ENCODE peak calls at places on chromosomes 4 and X, in seven cellular contexts. S is psoas muscle, W is cardiac muscle cell, H is adrenal gland, N is tibial artery, K is IMR-90, T is Caco-2. P is an unnamed sample. For H3K27me3, the result is how much of the 10 kb centered on the place peaks cover.

GRCh38 chrX:15797707-15798106 is 7.4 kb downstream of the ZRSR2 start:
- DNase-seq in S (no peak), W (no peak), H (no peak), N (no peak), K (peak), T (no peak), P (no peak)

GRCh38 chr4:185218312-185218711 is 8.9 kb downstream of the SNX25 start:
- DNase-seq in S (no peak), W (no peak), H (no peak), N (no peak), K (no peak), T (no peak), P (no peak)

GRCh38 chr4:85928775-85929585 is 430.9 kb downstream of the MAPK10 start:
- DNase-seq in S (no peak), W (peak), H (no peak), N (no peak), K (peak), T (peak), P (no peak)

GRCh38 chrX:10404435-10404834 is 215.9 kb downstream of the MID1 start:
- DNase-seq in S (no peak), W (peak), H (no peak), N (no peak), K (peak), T (no peak), P (no peak)

GRCh38 chrX:33607042-33607595 is 395.8 kb upstream of the DMD start:
- DNase-seq in S (no peak), W (no peak), H (no peak), N (no peak), K (no peak), T (no peak), P (no peak)

GRCh38 chrX:131322646-131323045 is 33.5 kb upstream of the IGSF1 start:
- DNase-seq in S (no peak), W (no peak), H (no peak), N (no peak), K (no peak), T (no peak), P (no peak)

GRCh38 chrX:48520455-48520854 is 1.2 kb upstream of the EBP start:
- DNase-seq in S (no peak), W (no peak), H (no peak), N (no peak), K (no peak), T (no peak), P (no peak)

GRCh38 chrX:39518451-39519212 is 579.1 kb downstream of the BCOR start:
- DNase-seq in S (peak), W (no peak), H (no peak), N (no peak), K (no peak), T (no peak), P (no peak)

GRCh38 chr4:162163892-162164759 is at the start of gene FSTL5:
- DNase-seq in S (peak), W (peak), H (peak), N (peak), K (peak), T (peak), P (no peak)

GRCh38 chr4:43148481-43148880 is 256.0 kb downstream of the GRXCR1 start:
- DNase-seq in S (no peak), W (no peak), H (no peak), N (no peak), K (no peak), T (no peak), P (no peak)

GRCh38 chrX:120262781-120263719 is 12.4 kb downstream of the ZBTB33 start:
- DNase-seq in S (no peak), W (no peak), H (no peak), N (no peak), K (no peak), T (no peak), P (no peak)

GRCh38 chrX:1476682-1477081 is 24.0 kb upstream of the ASMTL start:
- DNase-seq in S (no peak), W (no peak), H (no peak), N (no peak), K (no peak), T (no peak), P (no peak)

GRCh38 chr4:174714393-174715211 is 114.4 kb downstream of the GLRA3 start:
- DNase-seq in S (no peak), W (peak), H (peak), N (no peak), K (peak), T (peak), P (no peak)

GRCh38 chrX:150694738-150695410 is 1.7 kb downstream of the MTMR1 start:
- DNase-seq in S (no peak), W (no peak), H (no peak), N (no peak), K (no peak), T (no peak), P (no peak)

GRCh38 chrX:99469439-99469838 is 940.6 kb downstream of the PCDH19 start:
- DNase-seq in S (no peak), W (no peak), H (no peak), N (no peak), K (no peak), T (no peak), P (no peak)

GRCh38 chr4:138501614-138502013 is 259.5 kb upstream of the SLC7A11 start:
- DNase-seq in S (no peak), W (no peak), H (no peak), N (no peak), K (no peak), T (no peak), P (no peak)

GRCh38 chrX:48611703-48612102 is 14.4 kb downstream of the WDR13 start:
- DNase-seq in S (no peak), W (no peak), H (no peak), N (no peak), K (no peak), T (no peak), P (no peak)

GRCh38 chr4:17468638-17469221 is 43.2 kb downstream of the QDPR start:
- DNase-seq in S (no peak), W (peak), H (no peak), N (no peak), K (peak), T (peak), P (no peak)

GRCh38 chrX:151974336-151975227 is at the start of gene GABRE:
- DNase-seq in S (peak), W (peak), H (peak), N (peak), K (no peak), T (peak), P (no peak)

GRCh38 chr4:110484029-110484428 is 8.1 kb downstream of the ENPEP start:
- DNase-seq in S (no peak), W (no peak), H (no peak), N (no peak), K (no peak), T (no peak), P (no peak)

GRCh38 chr4:152273343-152273742 is 262.5 kb downstream of the FBXW7 start:
- DNase-seq in S (no peak), W (no peak), H (no peak), N (no peak), K (peak), T (no peak), P (peak)

GRCh38 chr4:76219299-76220055 is 5.9 kb upstream of the SCARB2 start:
- DNase-seq in S (no peak), W (peak), H (no peak), N (no peak), K (peak), T (peak), P (no peak)

GRCh38 chrX:281166-281999 is at the start of gene PLCXD1:
- DNase-seq in S (no peak), W (peak), H (no peak), N (peak), K (peak), T (peak), P (no peak)

GRCh38 chr4:581181-581580 is 5.1 kb upstream of the TMEM271 start:
- DNase-seq in S (no peak), W (no peak), H (no peak), N (no peak), K (no peak), T (no peak), P (no peak)
- H3K27me3 ChIP-seq in S (under half), W (half or more), H (under half), N (under half), K (under half), T (under half), P (under half)

GRCh38 chr4:81214518-81215218 is 354 bp downstream of the PRKG2 start:
- DNase-seq in S (no peak), W (peak), H (no peak), N (no peak), K (peak), T (no peak), P (no peak)
- H3K27me3 ChIP-seq in S (under half), W (half or more), H (under half), N (under half), K (under half), T (under half), P (under half)

GRCh38 chr4:8888856-8889255 is 17.2 kb upstream of the HMX1 start:
- DNase-seq in S (no peak), W (no peak), H (no peak), N (no peak), K (no peak), T (no peak), P (no peak)
- H3K27me3 ChIP-seq in S (under half), W (half or more), H (under half), N (under half), K (under half), T (under half), P (under half)

DNA sequence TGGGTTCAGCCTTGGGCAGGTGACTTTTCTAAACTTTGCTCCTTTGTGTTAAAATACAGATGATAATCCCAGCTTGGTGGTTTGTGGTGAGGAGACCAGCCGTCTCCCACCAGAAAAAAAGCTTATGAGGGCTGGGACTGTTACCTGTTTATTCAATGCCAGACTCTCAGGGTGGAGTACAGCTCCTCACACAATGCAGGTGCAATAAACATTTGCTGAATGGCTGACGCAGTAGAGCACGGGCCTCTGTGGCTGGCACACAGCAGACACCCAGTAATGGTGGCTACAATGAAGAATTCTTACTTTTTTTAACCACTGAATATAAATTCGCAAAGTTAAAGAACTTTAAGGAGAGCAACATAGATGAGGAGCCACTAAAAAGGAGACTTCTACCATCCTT is 30.2 kb downstream of the BEND4 start:
- DNase-seq in S (no peak), W (no peak), H (no peak), N (no peak), K (no peak), T (no peak), P (no peak)
- H3K27me3 ChIP-seq in S (under half), W (under half), H (under half), N (under half), K (under half), T (under half), P (under half)

GRCh38 chr4:112520598-112521122 is 4.7 kb upstream of the NEUROG2 start:
- DNase-seq in S (no peak), W (no peak), H (no peak), N (no peak), K (no peak), T (no peak), P (no peak)

GRCh38 chr4:112517067-112517588 is 1.1 kb upstream of the NEUROG2 start:
- DNase-seq in S (no peak), W (no peak), H (no peak), N (no peak), K (no peak), T (no peak), P (no peak)

GRCh38 chr4:112517911-112518310 is 1.9 kb upstream of the NEUROG2 start:
- DNase-seq in S (no peak), W (no peak), H (no peak), N (no peak), K (no peak), T (no peak), P (no peak)

GRCh38 chr4:112519689-112520597 is 4.0 kb upstream of the NEUROG2 start:
- DNase-seq in S (no peak), W (no peak), H (no peak), N (no peak), K (no peak), T (no peak), P (no peak)

DNA sequence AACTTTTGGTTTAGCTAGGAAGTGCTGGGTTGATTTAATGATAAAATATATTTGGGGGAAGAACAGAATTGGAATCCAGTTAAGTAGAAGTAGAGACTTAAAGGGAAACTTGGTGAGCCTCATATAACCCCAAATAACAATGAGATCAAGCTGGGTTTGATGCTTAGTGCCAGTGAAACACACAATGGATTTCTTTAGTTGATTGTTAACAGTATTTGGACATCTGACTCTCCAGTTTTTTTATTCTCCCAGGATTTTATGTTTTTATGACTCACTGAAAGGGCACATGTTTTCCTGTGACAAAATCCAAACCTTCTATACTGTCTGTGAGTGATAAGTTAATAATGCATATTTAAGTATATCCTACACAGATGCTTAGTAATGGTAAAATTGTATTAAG is 2.7 kb upstream of the NEUROG2 start:
- DNase-seq in S (no peak), W (no peak), H (no peak), N (no peak), K (no peak), T (no peak), P (no peak)
- H3K27me3 ChIP-seq in S (under half), W (half or more), H (half or more), N (under half), K (half or more), T (under half), P (half or more)

DNA sequence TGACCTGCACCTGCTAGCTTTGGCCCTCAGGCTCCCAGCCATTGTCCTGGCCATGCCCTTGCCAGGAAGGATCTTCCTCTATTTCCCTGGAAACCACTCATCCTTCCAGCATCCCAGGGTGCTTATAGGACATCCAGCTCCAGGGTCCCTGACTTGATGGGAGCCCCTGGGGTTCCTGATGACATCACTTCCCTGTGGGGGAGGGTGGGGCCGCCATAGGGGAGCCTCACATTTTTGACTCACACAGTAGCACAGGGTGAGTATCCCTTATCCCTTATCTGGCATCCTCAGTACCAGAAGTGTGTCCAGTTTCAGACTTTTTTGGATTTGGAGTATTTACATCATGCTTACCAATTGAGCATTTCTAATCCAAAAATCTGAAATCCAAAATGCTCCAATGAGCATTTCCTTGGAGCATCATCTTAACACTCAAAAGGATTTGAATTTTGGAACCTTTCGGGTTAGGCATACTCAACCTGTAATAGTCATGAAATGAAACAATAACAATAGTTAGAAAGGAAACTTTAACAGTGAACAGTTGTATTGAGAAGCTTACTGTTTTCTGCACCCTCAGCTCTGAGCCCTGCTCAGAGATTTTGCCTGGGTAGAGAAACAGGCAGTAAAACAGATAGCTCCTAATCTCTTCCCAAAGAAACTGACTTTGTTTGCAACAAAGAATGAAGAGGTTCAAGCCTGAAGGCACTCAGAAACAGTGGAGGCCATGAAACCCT is 22.1 kb downstream of the TNIP2 start:
- DNase-seq in S (no peak), W (no peak), H (no peak), N (no peak), K (no peak), T (no peak), P (no peak)
- H3K27me3 ChIP-seq in S (under half), W (under half), H (under half), N (under half), K (under half), T (under half), P (under half)

DNA sequence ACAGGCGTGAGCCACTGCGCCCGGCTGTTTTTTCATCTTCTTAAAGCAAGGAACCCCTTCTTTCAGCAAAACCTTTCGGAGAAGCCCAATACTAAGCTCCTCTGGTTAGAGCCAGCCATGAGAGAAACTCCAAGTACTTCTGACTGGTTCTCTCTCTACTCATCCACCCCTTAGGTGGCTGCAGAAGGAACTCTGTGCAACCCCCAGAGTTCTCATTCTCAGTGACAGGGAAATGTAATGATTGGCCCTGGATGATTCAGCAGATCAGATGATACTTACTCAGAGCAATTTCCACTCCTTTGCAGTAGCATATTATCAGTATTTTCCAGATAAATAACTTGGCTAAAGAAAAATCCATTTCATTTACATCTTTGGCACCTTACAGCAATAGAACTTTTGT is 3.1 kb downstream of the SPP1 start:
- DNase-seq in S (no peak), W (no peak), H (no peak), N (no peak), K (peak), T (no peak), P (no peak)
- H3K27me3 ChIP-seq in S (under half), W (under half), H (under half), N (under half), K (under half), T (under half), P (under half)

GRCh38 chrX:27451324-27451723 is 11.8 kb downstream of the PPP4R3C start:
- DNase-seq in S (no peak), W (no peak), H (no peak), N (no peak), K (no peak), T (no peak), P (no peak)
- H3K27me3 ChIP-seq in S (under half), W (under half), H (under half), N (under half), K (under half), T (under half), P (under half)

P was measured in BJ.